ENCODE peak calls at places on chromosome 1, in four cellular contexts. U, H, G and V are unnamed samples.

GRCh38 chr1:68103006-68103545 is 52.6 kb upstream of the DIRAS3 start:
- DNase-seq in H (no peak), G (no peak), U (no peak), V (no peak)

GRCh38 chr1:51234721-51235425 is 1.2 kb upstream of the RNF11 start:
- DNase-seq in G (peak; percentile 72), H (peak; percentile 25), U (peak; percentile 79), V (peak; percentile 64)

GRCh38 chr1:37509181-37509580 is 5.4 kb downstream of the MEAF6 start:
- DNase-seq in G (no peak), H (no peak), U (no peak), V (peak; percentile 47)

GRCh38 chr1:9835758-9836631 is 12.2 kb upstream of the CLSTN1 start:
- DNase-seq in G (no peak), U (no peak), H (no peak), V (no peak)

GRCh38 chr1:201385299-201385891 is 7.9 kb upstream of the TNNT2 start:
- DNase-seq in G (peak; percentile 81), U (peak; percentile 91), H (peak; percentile 43), V (peak; percentile 32)

GRCh38 chr1:31763671-31764306 is 351 bp downstream of the ADGRB2 start:
- DNase-seq in H (no peak), G (no peak), U (no peak), V (no peak)

GRCh38 chr1:237316352-237316751 is 274.4 kb downstream of the RYR2 start:
- DNase-seq in U (no peak), H (no peak), G (no peak), V (no peak)

GRCh38 chr1:156750932-156751723 is at the start of gene HDGF:
- DNase-seq in G (peak; percentile 65), U (peak; percentile 81), H (peak; percentile 53), V (peak; percentile 74)

GRCh38 chr1:41240806-41241747 is 1.0 kb downstream of the SCMH1 start:
- DNase-seq in H (peak; percentile 11), U (peak; percentile 85), G (peak; percentile 68), V (peak; percentile 83)

GRCh38 chr1:211036701-211037494 is 97.0 kb downstream of the KCNH1 start:
- DNase-seq in U (no peak), G (no peak), H (no peak), V (peak; percentile 60)

GRCh38 chr1:6447818-6448748 is 17.9 kb downstream of the TNFRSF25 start:
- DNase-seq in H (no peak), U (no peak), G (no peak), V (no peak)
- TF ChIP-seq CTCF in H (no peak), U (no peak), G (no peak), V (no peak)

GRCh38 chr1:155277070-155277895 is at the start of gene HCN3:
- DNase-seq in H (peak; percentile 97), U (peak; percentile 98), G (peak; percentile 98), V (peak; percentile 94)
- TF ChIP-seq CTCF in H (peak; percentile 82), U (peak; percentile 51), G (peak; percentile 33), V (peak; percentile 14)

DNA sequence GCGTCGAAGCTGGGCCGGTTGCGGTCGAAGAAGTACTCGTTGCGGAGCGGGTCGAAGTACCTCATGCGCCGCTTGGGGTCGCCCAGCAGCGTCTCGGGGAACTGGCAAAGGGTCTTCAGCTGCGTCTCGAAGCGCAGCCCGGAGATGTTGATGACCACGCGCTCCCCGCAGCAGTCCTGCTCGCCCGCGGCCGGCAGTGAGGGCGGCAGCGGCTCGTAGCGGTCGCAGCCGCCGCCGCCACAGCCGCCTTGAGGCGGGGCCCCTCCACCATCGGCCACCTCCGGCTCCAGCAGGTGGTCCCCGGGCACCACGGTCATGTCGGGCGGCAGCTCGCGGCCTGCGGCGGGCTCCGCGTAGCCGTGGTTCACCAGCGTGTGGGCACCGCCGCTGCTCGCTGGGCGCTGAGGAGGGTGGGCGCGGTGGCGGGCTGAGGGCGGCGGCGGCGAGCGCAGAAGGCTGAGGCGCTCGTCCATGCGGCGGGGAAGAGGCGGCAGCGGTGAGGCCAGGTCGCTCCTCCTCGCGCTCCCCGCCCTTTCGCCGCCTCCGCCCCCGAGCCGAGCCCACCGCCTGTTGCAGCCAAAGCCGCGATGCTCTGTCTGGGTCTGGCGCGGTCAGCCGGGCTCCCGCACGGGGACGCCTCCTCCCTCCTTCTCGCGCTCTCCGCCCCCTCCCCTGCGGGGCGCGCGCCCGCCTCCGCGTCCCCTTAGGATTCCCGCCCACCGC is at the start of gene KCNA3:
- DNase-seq in G (peak; percentile 16), H (peak; percentile 51), U (peak; percentile 68), V (no peak)
- TF ChIP-seq CTCF in G (no peak), H (peak; percentile 37), U (no peak), V (no peak)

DNA sequence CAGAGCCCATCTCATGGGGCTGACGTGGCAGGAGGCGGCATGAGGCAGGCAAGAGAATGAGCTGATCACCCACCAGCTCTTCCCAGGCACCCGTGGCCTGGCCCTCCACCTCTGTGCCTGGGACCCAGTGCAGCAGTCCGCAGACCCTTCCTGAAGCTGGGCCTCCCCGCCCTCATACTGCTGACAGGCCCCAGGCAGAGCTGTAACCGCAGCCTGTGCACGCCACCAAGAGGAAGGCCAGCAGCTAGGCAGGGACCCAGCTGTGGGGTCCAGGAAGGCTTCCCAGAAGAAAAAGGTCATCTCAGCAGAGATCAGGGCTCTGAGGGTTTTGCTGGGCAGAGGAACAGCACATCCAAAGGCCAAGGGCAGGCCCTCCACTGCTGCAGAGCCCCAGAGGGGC is 9.8 kb upstream of the MTFR1L start:
- DNase-seq in H (no peak), G (no peak), U (peak; percentile 55), V (peak; percentile 90)
- TF ChIP-seq CTCF in H (no peak), G (no peak), U (no peak), V (peak; percentile 36)

DNA sequence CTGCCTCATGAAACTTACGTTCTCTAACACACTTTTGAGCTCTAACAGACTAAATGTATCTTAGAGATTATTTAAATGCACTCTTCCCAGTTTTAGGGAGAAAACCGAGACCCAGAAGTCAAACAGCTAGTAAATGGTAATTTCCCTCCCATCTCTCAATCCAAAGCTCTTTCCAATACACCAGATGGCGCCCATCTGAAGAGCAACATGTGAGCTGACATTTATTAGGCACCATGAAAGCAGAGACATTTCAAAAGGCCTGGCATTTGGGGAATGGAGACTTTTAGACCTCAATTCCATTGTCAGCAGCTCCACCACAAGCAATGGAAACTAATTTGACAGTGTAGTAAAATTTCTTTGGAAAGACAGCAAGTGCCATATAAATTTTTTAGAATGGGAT is 191.4 kb downstream of the DAB1 start:
- DNase-seq in H (no peak), U (no peak), G (no peak), V (no peak)
- TF ChIP-seq CTCF in H (no peak), U (no peak), G (no peak), V (no peak)

DNA sequence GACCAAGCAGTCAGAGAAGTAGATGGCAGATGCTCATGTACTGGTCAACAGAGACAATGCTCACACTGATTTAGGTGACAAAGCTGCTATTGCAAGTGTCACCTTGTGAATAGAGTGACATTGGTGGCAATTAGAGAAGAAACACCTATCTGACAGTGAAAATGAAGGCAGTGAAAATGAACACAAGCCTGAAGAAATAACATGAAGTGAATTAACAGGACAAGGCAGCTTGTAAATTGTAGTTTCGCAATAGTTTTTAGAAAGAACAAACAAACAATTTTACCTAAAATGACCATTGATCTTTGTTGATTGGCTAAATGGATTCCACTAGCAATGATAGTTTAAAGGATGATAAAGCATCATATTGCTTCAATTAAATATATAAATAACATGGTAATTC is 1389.5 kb downstream of the PLA2G4A start:
- DNase-seq in U (no peak), H (no peak), G (no peak), V (no peak)
- TF ChIP-seq CTCF in U (no peak), H (no peak), G (no peak), V (no peak)

GRCh38 chr1:171800342-171800741 is 18.9 kb downstream of the METTL13 start:
- DNase-seq in U (no peak), H (no peak), G (no peak), V (no peak)
- TF ChIP-seq CTCF in U (no peak), H (no peak), G (no peak), V (no peak)